ENCODE peak calls at places on chromosomes 12 and 14, in five cellular contexts. K, T, Y, E and H are unnamed samples.

GRCh38 chr12:132398386-132398991 is 69.1 kb upstream of the GALNT9 start:
- DNase-seq in K (no peak), T (no peak), Y (no peak), E (no peak), H (no peak)

GRCh38 chr14:89114109-89114508 is 289.7 kb downstream of the TTC8 start:
- DNase-seq in K (no peak), T (no peak), Y (no peak), E (no peak), H (no peak)

GRCh38 chr14:75824328-75824727 is 157.5 kb downstream of the TGFB3 start:
- DNase-seq in K (peak; percentile 15), T (no peak), Y (no peak), E (no peak), H (no peak)

GRCh38 chr12:4106617-4107016 is 166.9 kb upstream of the CCND2 start:
- DNase-seq in K (no peak), T (no peak), Y (no peak), E (no peak), H (no peak)

GRCh38 chr12:107328442-107329133 is 235.2 kb upstream of the CRY1 start:
- DNase-seq in K (no peak), T (no peak), Y (no peak), E (no peak), H (no peak)

GRCh38 chr12:52506858-52507715 is 13.1 kb downstream of the KRT5 start:
- DNase-seq in K (peak; percentile 54), T (peak; percentile 63), Y (no peak), E (peak; percentile 82), H (peak; percentile 74)

GRCh38 chr12:50505386-50505827 is 622 bp downstream of the DIP2B start:
- DNase-seq in K (peak; percentile 29), T (no peak), Y (no peak), E (peak; percentile 61), H (peak; percentile 19)

GRCh38 chr14:99876406-99876805 is 83.2 kb downstream of the EML1 start:
- DNase-seq in K (no peak), T (no peak), Y (no peak), E (no peak), H (no peak)

GRCh38 chr12:18629916-18630315 is 107.9 kb downstream of the PLCZ1 start:
- DNase-seq in K (no peak), T (no peak), Y (no peak), E (peak; percentile 79), H (no peak)

GRCh38 chr14:32078030-32078793 is 1.1 kb downstream of the ARHGAP5 start:
- DNase-seq in K (peak; percentile 14), T (no peak), Y (no peak), E (peak; percentile 59), H (peak; percentile 51)

GRCh38 chr12:66387067-66387466 is 84.8 kb downstream of the HELB start:
- DNase-seq in K (no peak), T (no peak), Y (no peak), E (no peak), H (no peak)

GRCh38 chr12:54135621-54136027 is 53.2 kb downstream of the SMUG1 start:
- DNase-seq in K (no peak), T (no peak), Y (no peak), E (no peak), H (no peak)

GRCh38 chr12:11753826-11754225 is 104.4 kb downstream of the ETV6 start:
- DNase-seq in K (no peak), T (no peak), Y (no peak), E (no peak), H (no peak)

GRCh38 chr12:75820848-75821578 is 210.6 kb downstream of the PHLDA1 start:
- DNase-seq in K (no peak), T (peak; percentile 82), Y (no peak), E (peak; percentile 79), H (peak; percentile 55)

GRCh38 chr12:15526033-15526432 is 203.7 kb downstream of the PTPRO start:
- DNase-seq in K (peak; percentile 83), T (no peak), Y (peak; percentile 16), E (peak; percentile 20), H (no peak)

GRCh38 chr12:6360080-6360571 is 15.2 kb downstream of the SCNN1A start:
- DNase-seq in K (peak; percentile 94), T (no peak), Y (no peak), E (no peak), H (no peak)

GRCh38 chr12:91901675-91902074 is 244.0 kb downstream of the BTG1 start:
- DNase-seq in K (no peak), T (no peak), Y (no peak), E (no peak), H (no peak)

GRCh38 chr14:67932708-67933107 is 113.1 kb downstream of the RAD51B start:
- DNase-seq in K (no peak), T (no peak), Y (no peak), E (no peak), H (no peak)

GRCh38 chr14:99320621-99321235 is 48.7 kb upstream of the BCL11B start:
- DNase-seq in K (no peak), T (no peak), Y (no peak), E (no peak), H (no peak)

GRCh38 chr14:20609215-20610001 is 18.2 kb upstream of the RNASE12 start:
- DNase-seq in K (peak; percentile 76), T (peak; percentile 62), Y (peak; percentile 84), E (peak; percentile 83), H (peak; percentile 90)

GRCh38 chr14:98689936-98690335 is 582.1 kb downstream of the BCL11B start:
- DNase-seq in K (no peak), T (no peak), Y (no peak), E (no peak), H (no peak)

GRCh38 chr12:12715459-12716150 is 1.6 kb upstream of the CDKN1B start:
- DNase-seq in K (peak; percentile 94), T (no peak), Y (no peak), E (no peak), H (peak; percentile 42)

GRCh38 chr12:12803186-12803585 is 10.0 kb upstream of the DDX47 start:
- DNase-seq in K (peak; percentile 90), T (peak; percentile 44), Y (peak; percentile 92), E (peak; percentile 100), H (peak; percentile 81)

GRCh38 chr12:84789184-84789583 is 123.4 kb downstream of the SLC6A15 start:
- DNase-seq in K (no peak), T (no peak), Y (no peak), E (no peak), H (no peak)

GRCh38 chr12:26239508-26240328 is 44.3 kb downstream of the SSPN start:
- DNase-seq in K (no peak), T (peak; percentile 98), Y (peak; percentile 21), E (peak; percentile 100), H (peak; percentile 77)

GRCh38 chr12:6372403-6373003 is 2.9 kb downstream of the SCNN1A start:
- DNase-seq in K (peak; percentile 45), T (peak; percentile 62), Y (peak; percentile 90), E (peak; percentile 92), H (peak; percentile 95)

DNA sequence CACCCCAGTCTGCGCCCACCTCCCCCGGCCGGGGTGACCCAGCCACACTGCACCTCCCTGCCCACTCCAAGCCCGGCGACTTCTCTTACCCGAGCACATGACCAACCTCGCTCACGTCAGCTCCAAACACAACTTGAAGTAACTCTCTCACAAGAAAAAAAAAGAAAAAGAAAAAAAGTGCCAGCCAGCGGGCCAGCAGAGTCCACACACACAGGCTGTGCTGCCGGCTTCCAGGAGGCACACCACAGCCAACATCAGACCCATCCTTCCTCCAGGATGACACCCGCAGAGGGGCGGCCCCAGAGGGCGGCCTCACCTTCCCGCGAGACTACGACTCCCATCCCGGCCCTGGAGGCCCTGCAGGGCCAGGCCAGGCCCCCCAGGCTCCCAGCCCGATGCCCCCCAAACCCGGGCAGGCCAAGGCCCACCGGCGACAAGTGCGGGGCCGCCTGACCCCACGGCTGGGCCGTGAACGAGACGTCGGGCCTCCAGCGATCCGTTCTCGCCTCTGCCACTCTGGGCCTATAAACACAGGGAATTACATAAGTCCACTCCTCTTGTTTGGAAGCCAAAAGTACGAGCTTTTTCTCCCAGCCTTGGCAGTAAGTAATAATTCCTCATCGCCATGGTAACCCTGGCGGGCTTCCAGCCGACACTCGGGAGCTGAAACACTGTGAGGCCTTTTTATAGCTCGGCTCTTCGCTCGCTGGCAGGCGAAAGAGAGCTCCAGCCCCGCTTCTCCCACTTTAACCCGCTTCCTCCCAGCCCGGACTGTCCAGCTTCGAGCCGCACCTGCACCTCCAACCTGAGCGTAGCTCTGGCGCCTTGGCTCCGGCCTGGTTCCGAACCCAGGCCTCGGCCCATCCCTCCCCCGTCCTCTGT is 49.1 kb downstream of the NCOR2 start:
- DNase-seq in K (no peak), T (peak; percentile 100), Y (peak; percentile 56), E (peak; percentile 97), H (peak; percentile 100)
- H3K4me3 ChIP-seq in K (no peak overlapping the region), T (peak overlapping the region; percentile 60), Y (peak overlapping the region; percentile 14), E (peak overlapping the region; percentile 72), H (peak overlapping the region; percentile 63)

GRCh38 chr12:95967301-95967700 is 24.2 kb downstream of the AMDHD1 start:
- DNase-seq in K (no peak), T (no peak), Y (no peak), E (no peak), H (no peak)

GRCh38 chr12:95960241-95960640 is 17.1 kb downstream of the AMDHD1 start:
- DNase-seq in K (no peak), T (no peak), Y (no peak), E (no peak), H (no peak)

GRCh38 chr12:95959107-95959506 is 16.0 kb downstream of the AMDHD1 start:
- DNase-seq in K (peak; percentile 17), T (no peak), Y (peak; percentile 29), E (peak; percentile 12), H (no peak)

GRCh38 chr12:95966287-95966870 is 23.2 kb downstream of the AMDHD1 start:
- DNase-seq in K (no peak), T (no peak), Y (no peak), E (peak; percentile 19), H (no peak)

DNA sequence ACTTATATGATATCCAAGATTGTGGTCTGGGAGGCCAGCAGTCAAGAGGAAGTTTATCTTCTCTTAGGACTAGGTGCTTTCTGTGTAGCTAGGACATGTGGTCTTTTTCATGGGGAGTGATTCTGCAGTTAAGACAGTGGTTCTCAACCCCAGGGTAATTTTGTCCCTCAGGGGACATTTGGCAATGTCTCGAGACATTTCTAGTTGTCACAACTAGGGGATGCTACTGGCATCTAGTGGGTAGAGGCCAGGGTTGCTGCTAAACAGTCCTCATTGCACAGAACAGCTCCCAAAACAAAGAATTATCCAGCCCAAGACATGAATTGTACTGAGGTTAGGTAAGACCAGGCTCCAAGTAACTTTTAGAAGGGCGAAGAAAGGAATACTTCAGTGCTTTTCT is 20.0 kb downstream of the AMDHD1 start:
- DNase-seq in K (no peak), T (no peak), Y (peak; percentile 18), E (no peak), H (no peak)
- TF ChIP-seq CTCF in K (no peak), T (peak; percentile 7), Y (peak; percentile 60), E (peak; percentile 3), H (peak; percentile 17)

GRCh38 chr12:104671407-104672095 is 214.8 kb downstream of the CHST11 start:
- DNase-seq in K (peak; percentile 65), T (peak; percentile 89), Y (peak; percentile 93), E (peak; percentile 96), H (peak; percentile 84)

GRCh38 chr12:104672096-104672445 is 215.3 kb downstream of the CHST11 start:
- DNase-seq in K (no peak), T (no peak), Y (no peak), E (no peak), H (no peak)

GRCh38 chr12:104669057-104669770 is 212.5 kb downstream of the CHST11 start:
- DNase-seq in K (no peak), T (no peak), Y (no peak), E (peak; percentile 77), H (peak; percentile 70)

GRCh38 chr12:104669851-104670337 is 213.1 kb downstream of the CHST11 start:
- DNase-seq in K (peak; percentile 26), T (no peak), Y (no peak), E (no peak), H (peak; percentile 86)

GRCh38 chr12:104670439-104671406 is 214.0 kb downstream of the CHST11 start:
- DNase-seq in K (no peak), T (no peak), Y (peak; percentile 16), E (no peak), H (peak; percentile 35)
- H3K4me3 ChIP-seq in K (no peak overlapping the region), T (no peak overlapping the region), Y (peak overlapping the region; percentile 47), E (no peak overlapping the region), H (no peak overlapping the region)

GRCh38 chr14:102824832-102825231 is 47.6 kb downstream of the TRAF3 start:
- DNase-seq in K (no peak), T (no peak), Y (no peak), E (peak; percentile 91), H (peak; percentile 33)
- TF ChIP-seq CTCF in K (no peak), T (no peak), Y (no peak), E (no peak), H (no peak)